ENCODE peak calls at places on chromosomes 6 and 20, in eight cellular contexts. M is astrocyte; D is SK-N-SH; Z is keratinocyte; V is transverse colon; G is CD4-positive, alpha-beta T cell; X is body of pancreas; R is cardiac muscle cell. H is an unnamed sample. For H3K9me3, the result is how much of the 10 kb centered on the place peaks cover.

GRCh38 chr6:124823240-124824105 is 138.8 kb upstream of the RNF217 start:
- DNase-seq in X (no peak), Z (no peak), M (no peak), G (no peak), V (no peak), D (no peak), R (peak), H (no peak)

GRCh38 chr6:148027201-148027600 is 315.4 kb upstream of the SASH1 start:
- DNase-seq in V (no peak), G (no peak), R (no peak), X (no peak), Z (no peak), M (no peak), D (no peak), H (no peak)

GRCh38 chr6:44642870-44643522 is 255.5 kb downstream of the CDC5L start:
- DNase-seq in Z (no peak), R (no peak), X (no peak), V (no peak), G (no peak), M (peak), D (no peak), H (no peak)

GRCh38 chr6:45619994-45620471 is 242.3 kb upstream of the SUPT3H start:
- DNase-seq in R (peak), V (no peak), D (no peak), M (peak), X (no peak), Z (no peak), G (no peak), H (no peak)

GRCh38 chr6:1667012-1667804 is 57.5 kb downstream of the FOXC1 start:
- DNase-seq in G (no peak), Z (no peak), D (peak), M (peak), X (no peak), V (no peak), R (no peak), H (no peak)

GRCh38 chr6:82237013-82237412 is 10.5 kb downstream of the IBTK start:
- DNase-seq in R (peak), V (no peak), X (no peak), Z (no peak), G (no peak), D (peak), M (no peak), H (no peak)

GRCh38 chr6:47179286-47179685 is 130.4 kb downstream of the TNFRSF21 start:
- DNase-seq in D (no peak), G (no peak), Z (no peak), V (no peak), X (no peak), R (no peak), M (no peak), H (no peak)

GRCh38 chr6:163836916-163837660 is 422.6 kb downstream of the QKI start:
- DNase-seq in R (no peak), Z (no peak), X (no peak), V (no peak), M (no peak), G (no peak), D (no peak), H (no peak)

GRCh38 chr6:98433325-98433724 is 401.0 kb upstream of the POU3F2 start:
- DNase-seq in D (no peak), M (no peak), Z (no peak), V (no peak), X (no peak), G (no peak), R (no peak), H (no peak)

GRCh38 chr20:18240997-18241396 is 47.3 kb upstream of the ZNF133 start:
- DNase-seq in V (no peak), G (no peak), M (no peak), X (no peak), R (no peak), D (no peak), Z (no peak), H (no peak)

GRCh38 chr20:62489186-62489939 is 13.6 kb upstream of the GATA5 start:
- DNase-seq in Z (peak), V (peak), D (no peak), M (no peak), G (no peak), R (no peak), X (no peak), H (no peak)

GRCh38 chr6:139486476-139486799 is 112.0 kb upstream of the CITED2 start:
- DNase-seq in G (no peak), Z (no peak), M (no peak), V (no peak), R (no peak), D (no peak), X (no peak), H (no peak)
- H3K9me3 ChIP-seq in G (under half), Z (under half), M (under half), V (under half), R (under half), D (under half), X (under half), H (under half)

GRCh38 chr20:39910536-39910935 is 778.5 kb downstream of the MAFB start:
- DNase-seq in M (no peak), R (no peak), D (no peak), V (peak), Z (no peak), X (no peak), G (no peak), H (no peak)

GRCh38 chr20:39913274-39913673 is 775.8 kb downstream of the MAFB start:
- DNase-seq in V (no peak), Z (no peak), M (no peak), R (no peak), G (no peak), D (no peak), X (no peak), H (no peak)

GRCh38 chr20:39911497-39911896 is 777.5 kb downstream of the MAFB start:
- DNase-seq in Z (no peak), D (no peak), X (no peak), G (no peak), M (no peak), V (no peak), R (no peak), H (no peak)

GRCh38 chr20:39916236-39916635 is 772.8 kb downstream of the MAFB start:
- DNase-seq in Z (no peak), G (no peak), R (no peak), D (no peak), V (no peak), X (no peak), M (peak), H (no peak)
- H3K9me3 ChIP-seq in Z (under half), G (under half), R (under half), D (under half), V (under half), X (under half), M (under half), H (under half)

GRCh38 chr6:3905853-3906190 is 56.6 kb downstream of the FAM50B start:
- DNase-seq in V (no peak), M (no peak), G (no peak), D (peak), X (no peak), Z (no peak), R (peak), H (no peak)
- H3K9me3 ChIP-seq in V (under half), M (under half), G (under half), D (under half), X (under half), Z (under half), R (under half), H (under half)

GRCh38 chr6:36983538-36983937 is 2.5 kb downstream of the MTCH1 start:
- DNase-seq in D (no peak), R (no peak), Z (no peak), X (no peak), M (no peak), V (no peak), G (no peak), H (no peak)
- H3K9me3 ChIP-seq in D (under half), R (under half), Z (under half), X (under half), M (under half), V (under half), G (under half), H (under half)

DNA sequence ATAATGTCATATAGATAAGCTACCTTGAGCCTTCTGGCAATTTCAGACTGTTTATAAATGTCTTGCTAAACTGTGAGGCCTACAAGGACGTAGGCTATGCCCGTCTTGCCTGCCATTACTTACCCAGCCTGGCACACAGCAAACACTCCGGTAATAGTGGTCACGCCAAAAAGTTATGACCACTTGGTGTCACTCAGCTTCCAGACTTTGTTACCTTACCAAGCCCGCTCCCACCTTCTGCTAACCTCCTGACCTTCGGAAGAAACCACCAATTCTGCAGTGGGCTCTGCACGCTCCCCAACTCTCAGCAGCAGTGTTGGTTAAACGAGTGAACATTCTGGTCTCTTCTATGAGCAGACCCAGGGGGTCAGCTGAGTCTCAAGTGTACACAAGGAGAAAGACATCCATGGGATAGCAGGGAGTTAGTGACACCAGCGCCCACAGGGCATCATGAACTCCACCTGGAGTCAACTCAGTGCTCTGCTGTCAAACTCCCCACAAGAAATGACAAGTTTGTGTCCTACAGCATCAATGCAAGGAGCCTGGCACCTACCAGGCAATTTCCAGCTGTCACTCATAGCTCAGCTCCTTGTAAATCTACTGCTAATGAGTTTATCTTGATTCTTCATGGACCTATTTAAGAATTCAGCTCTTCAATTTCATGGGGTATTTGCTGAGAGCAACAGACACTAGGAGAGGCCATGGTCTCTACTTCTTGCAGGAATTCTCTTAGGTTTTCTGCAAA is 119.9 kb downstream of the TTLL2 start:
- DNase-seq in X (no peak), D (no peak), M (no peak), G (no peak), V (no peak), Z (no peak), R (no peak), H (no peak)
- H3K9me3 ChIP-seq in X (under half), D (under half), M (under half), G (under half), V (under half), Z (under half), R (under half), H (under half)

GRCh38 chr20:3126527-3126859 is 33.2 kb downstream of the FASTKD5 start:
- DNase-seq in X (no peak), D (no peak), G (no peak), Z (no peak), M (no peak), V (no peak), R (no peak), H (no peak)
- H3K9me3 ChIP-seq in X (under half), D (under half), G (under half), Z (under half), M (under half), V (under half), R (under half), H (under half)

H was measured in T-helper 17 cell.